ENCODE peak calls at places on chromosomes 5 and 9, in four cellular contexts. H is endothelial cell of umbilical vein, Q is right lobe of liver, S is OCI-LY7. O is an unnamed sample. For H3K4me1, the result is how much of the 10 kb centered on the place peaks cover.

GRCh38 chr9:106797299-106797698 is 65.7 kb upstream of the ZNF462 start:
- DNase-seq in H (no peak), Q (peak), S (no peak), O (peak)

GRCh38 chr5:4640793-4641192 is 499.3 kb upstream of the ADAMTS16 start:
- DNase-seq in H (no peak), Q (no peak), S (no peak), O (no peak)

GRCh38 chr9:111937781-111938426 is 41.3 kb downstream of the UGCG start:
- DNase-seq in H (peak), Q (peak), S (no peak), O (no peak)

GRCh38 chr5:78509145-78509865 is 139.3 kb downstream of the LHFPL2 start:
- DNase-seq in H (no peak), Q (no peak), S (no peak), O (no peak)

GRCh38 chr9:93603906-93604326 is 27.5 kb downstream of the PHF2 start:
- DNase-seq in H (no peak), Q (no peak), S (no peak), O (no peak)

GRCh38 chr9:70411141-70411929 is 3.1 kb downstream of the KLF9 start:
- DNase-seq in H (peak), Q (peak), S (no peak), O (peak)

GRCh38 chr9:126376903-126377342 is 50.3 kb downstream of the MVB12B start:
- DNase-seq in H (no peak), Q (no peak), S (no peak), O (no peak)

GRCh38 chr5:131661931-131662330 is 26.9 kb upstream of the RAPGEF6 start:
- DNase-seq in H (no peak), Q (no peak), S (no peak), O (no peak)

GRCh38 chr5:60959156-60959555 is 14.2 kb downstream of the NDUFAF2 start:
- DNase-seq in H (peak), Q (no peak), S (peak), O (no peak)

DNA sequence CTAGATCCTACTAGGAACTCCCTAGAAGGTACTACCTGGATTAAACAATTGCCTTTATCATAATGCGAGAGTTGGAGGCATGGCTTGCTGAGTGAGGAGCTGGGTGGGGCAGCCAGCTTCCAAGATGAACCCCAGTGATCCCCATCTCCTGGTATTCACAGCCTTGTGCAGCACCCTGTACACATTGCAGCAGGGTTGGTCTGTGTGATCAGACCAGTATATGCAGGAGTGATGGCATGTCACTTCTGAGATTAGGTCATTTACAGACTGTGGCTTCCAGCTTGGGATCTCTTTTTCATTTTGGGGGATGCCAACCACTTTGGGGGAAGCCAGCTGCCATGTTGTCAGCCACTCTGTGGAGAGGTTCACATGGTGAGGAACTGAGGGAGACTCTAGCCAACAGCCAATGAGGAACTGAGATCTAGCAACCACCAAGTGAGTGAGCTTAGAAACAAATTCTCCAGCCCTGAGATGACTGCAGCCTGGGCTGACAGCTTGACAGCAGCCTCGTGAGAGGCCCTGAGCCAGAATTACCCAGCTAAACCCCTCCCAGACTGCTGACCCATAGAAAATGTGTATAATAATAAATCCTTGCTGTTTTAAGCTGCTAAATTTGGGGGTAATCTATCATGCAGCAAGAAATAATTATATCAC is 102.9 kb upstream of the SLC44A1 start:
- DNase-seq in H (no peak), Q (no peak), S (peak), O (peak)
- H3K4me3 ChIP-seq in H (no peak), Q (no peak), S (no peak), O (no peak)

DNA sequence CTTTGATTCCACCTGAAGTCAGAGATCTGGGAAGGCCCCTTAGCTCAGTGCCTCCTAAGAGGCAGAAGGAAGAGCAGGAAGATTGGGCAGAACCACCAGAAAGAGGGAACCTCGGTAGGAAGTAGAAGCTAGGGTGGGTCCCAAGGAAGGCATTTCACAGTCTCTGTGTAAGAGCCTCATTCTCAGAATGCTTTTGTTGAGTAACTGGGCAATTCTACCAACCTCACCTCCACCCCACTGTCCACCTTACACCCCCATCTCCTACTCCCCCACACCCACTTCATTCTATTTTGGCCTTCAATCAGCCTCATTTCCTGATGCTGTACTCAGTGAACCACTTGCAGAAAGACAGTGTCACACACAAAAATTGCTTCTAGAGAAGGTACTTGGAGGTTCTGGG is 3.5 kb downstream of the HBEGF start:
- DNase-seq in H (no peak), Q (no peak), S (peak), O (no peak)
- H3K4me1 ChIP-seq in H (half or more), Q (under half), S (half or more), O (under half)

DNA sequence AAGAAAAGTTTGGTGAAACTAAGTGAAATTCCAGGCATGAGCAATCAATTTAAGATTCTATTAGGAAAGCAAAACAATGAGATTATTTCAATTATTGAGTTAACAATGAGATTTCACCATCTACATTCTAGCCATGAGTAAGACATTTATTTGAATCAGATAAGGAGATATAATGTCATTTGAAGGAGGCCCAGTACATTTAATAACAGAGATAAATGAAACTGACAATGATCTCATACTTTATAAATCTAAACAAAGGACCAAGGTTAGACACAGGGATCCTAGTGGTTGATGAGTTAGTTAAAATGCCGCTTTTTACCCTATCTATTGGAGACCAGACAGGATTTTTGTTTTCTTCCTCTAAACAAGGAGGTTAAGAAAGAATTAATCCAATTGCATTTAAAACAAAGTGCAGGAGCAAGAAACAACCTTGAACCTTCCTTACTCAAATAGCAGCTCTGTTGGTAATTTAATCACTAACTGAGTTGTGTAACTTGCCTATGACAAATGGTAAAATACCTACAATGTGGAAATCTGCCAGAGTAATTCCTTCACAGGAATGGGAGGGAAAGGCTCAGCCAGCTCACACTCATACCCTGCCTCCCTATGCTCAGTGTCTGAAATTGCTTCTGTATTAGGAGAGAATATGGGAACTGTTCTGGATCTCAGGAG is 103.5 kb upstream of the NR3C1 start:
- DNase-seq in H (peak), Q (peak), S (no peak), O (no peak)
- TF ChIP-seq CTCF in H (no peak), Q (no peak), S (no peak), O (no peak)

GRCh38 chr9:92404437-92404836 is at the start of gene OGN:
- DNase-seq in H (no peak), Q (no peak), S (no peak), O (no peak)
- H3K4me3 ChIP-seq in H (no peak), Q (no peak), S (no peak), O (no peak)

GRCh38 chr5:113194125-113194524 is 217.5 kb downstream of the DCP2 start:
- DNase-seq in H (no peak), Q (no peak), S (no peak), O (no peak)

GRCh38 chr5:113199122-113199905 is 222.7 kb downstream of the DCP2 start:
- DNase-seq in H (peak), Q (no peak), S (no peak), O (no peak)

GRCh38 chr5:113195726-113196125 is 219.1 kb downstream of the DCP2 start:
- DNase-seq in H (no peak), Q (no peak), S (no peak), O (no peak)

GRCh38 chr5:113195197-113195715 is 218.7 kb downstream of the DCP2 start:
- DNase-seq in H (no peak), Q (no peak), S (no peak), O (no peak)

GRCh38 chr5:113197456-113198200 is 221.0 kb downstream of the DCP2 start:
- DNase-seq in H (no peak), Q (no peak), S (no peak), O (no peak)
- H3K4me1 ChIP-seq in H (under half), Q (under half), S (under half), O (under half)